ENCODE peak calls at places on chromosomes 12 and 14, in seven cellular contexts. One of them, this sample, is unnamed. For H3K4me1, the result is how much of the 10 kb centered on the place peaks cover.

GRCh38 chr12:63802012-63802608 is 22.4 kb downstream of the RXYLT1 start:
- DNase-seq in tibial artery: no peak
- DNase-seq in HCT116: no peak
- DNase-seq in testis: no peak
- DNase-seq in psoas muscle: no peak
- DNase-seq in heart left ventricle: no peak
- DNase-seq in A673: peak
- DNase-seq in this sample: no peak

GRCh38 chr14:93009471-93010117 is 86.6 kb downstream of the CHGA start:
- DNase-seq in HCT116: no peak
- DNase-seq in testis: peak
- DNase-seq in tibial artery: no peak
- DNase-seq in A673: no peak
- DNase-seq in psoas muscle: peak
- DNase-seq in heart left ventricle: no peak
- DNase-seq in this sample: no peak

GRCh38 chr12:34249271-34249670 is 227.0 kb downstream of the ALG10 start:
- DNase-seq in HCT116: no peak
- DNase-seq in tibial artery: no peak
- DNase-seq in A673: no peak
- DNase-seq in heart left ventricle: no peak
- DNase-seq in psoas muscle: no peak
- DNase-seq in testis: no peak
- DNase-seq in this sample: no peak

GRCh38 chr12:92675092-92675865 is 27.5 kb upstream of the PLEKHG7 start:
- DNase-seq in tibial artery: no peak
- DNase-seq in heart left ventricle: no peak
- DNase-seq in psoas muscle: no peak
- DNase-seq in testis: no peak
- DNase-seq in A673: no peak
- DNase-seq in HCT116: no peak
- DNase-seq in this sample: no peak

GRCh38 chr14:71533396-71533795 is 398.8 kb upstream of the RGS6 start:
- DNase-seq in psoas muscle: no peak
- DNase-seq in testis: no peak
- DNase-seq in A673: no peak
- DNase-seq in HCT116: no peak
- DNase-seq in tibial artery: no peak
- DNase-seq in heart left ventricle: no peak
- DNase-seq in this sample: no peak

GRCh38 chr12:93113317-93114006 is 184.4 kb upstream of the EEA1 start:
- DNase-seq in A673: no peak
- DNase-seq in HCT116: no peak
- DNase-seq in testis: no peak
- DNase-seq in tibial artery: no peak
- DNase-seq in heart left ventricle: no peak
- DNase-seq in psoas muscle: no peak
- DNase-seq in this sample: no peak

GRCh38 chr12:122851820-122852219 is 16.6 kb downstream of the HIP1R start:
- DNase-seq in tibial artery: peak
- DNase-seq in psoas muscle: peak
- DNase-seq in testis: no peak
- DNase-seq in A673: no peak
- DNase-seq in heart left ventricle: no peak
- DNase-seq in HCT116: no peak
- DNase-seq in this sample: no peak

GRCh38 chr12:15728118-15728598 is 61.0 kb downstream of the EPS8 start:
- DNase-seq in HCT116: peak
- DNase-seq in tibial artery: no peak
- DNase-seq in psoas muscle: no peak
- DNase-seq in heart left ventricle: no peak
- DNase-seq in testis: no peak
- DNase-seq in A673: peak
- DNase-seq in this sample: no peak

GRCh38 chr12:57124259-57124877 is 3.9 kb upstream of the LRP1 start:
- DNase-seq in heart left ventricle: peak
- DNase-seq in psoas muscle: no peak
- DNase-seq in testis: peak
- DNase-seq in HCT116: peak
- DNase-seq in tibial artery: peak
- DNase-seq in A673: peak
- DNase-seq in this sample: no peak

GRCh38 chr12:92927436-92928116 is 1.5 kb downstream of the EEA1 start:
- DNase-seq in testis: no peak
- DNase-seq in A673: peak
- DNase-seq in psoas muscle: no peak
- DNase-seq in HCT116: no peak
- DNase-seq in heart left ventricle: no peak
- DNase-seq in tibial artery: no peak
- DNase-seq in this sample: no peak

GRCh38 chr14:26199599-26200370 is 398.0 kb downstream of the NOVA1 start:
- DNase-seq in HCT116: no peak
- DNase-seq in A673: no peak
- DNase-seq in testis: no peak
- DNase-seq in heart left ventricle: no peak
- DNase-seq in tibial artery: no peak
- DNase-seq in psoas muscle: no peak
- DNase-seq in this sample: no peak

GRCh38 chr14:64788706-64789105 is 84.5 kb downstream of the PLEKHG3 start:
- DNase-seq in psoas muscle: no peak
- DNase-seq in A673: peak
- DNase-seq in tibial artery: peak
- DNase-seq in heart left ventricle: no peak
- DNase-seq in testis: no peak
- DNase-seq in HCT116: peak
- DNase-seq in this sample: no peak

GRCh38 chr12:68158427-68158826 is 1.1 kb downstream of the IFNG start:
- DNase-seq in psoas muscle: no peak
- DNase-seq in tibial artery: no peak
- DNase-seq in HCT116: peak
- DNase-seq in A673: peak
- DNase-seq in testis: no peak
- DNase-seq in heart left ventricle: no peak
- DNase-seq in this sample: no peak

GRCh38 chr12:117459229-117459628 is 97.8 kb upstream of the NOS1 start:
- DNase-seq in tibial artery: no peak
- DNase-seq in testis: no peak
- DNase-seq in A673: no peak
- DNase-seq in psoas muscle: no peak
- DNase-seq in heart left ventricle: no peak
- DNase-seq in HCT116: no peak
- DNase-seq in this sample: no peak

GRCh38 chr12:12527820-12528296 is 34.8 kb downstream of the DUSP16 start:
- DNase-seq in heart left ventricle: no peak
- DNase-seq in psoas muscle: no peak
- DNase-seq in testis: no peak
- DNase-seq in A673: no peak
- DNase-seq in tibial artery: no peak
- DNase-seq in HCT116: no peak
- DNase-seq in this sample: no peak

GRCh38 chr12:78732481-78732880 is 132.1 kb upstream of the SYT1 start:
- DNase-seq in HCT116: no peak
- DNase-seq in testis: no peak
- DNase-seq in A673: no peak
- DNase-seq in tibial artery: no peak
- DNase-seq in psoas muscle: no peak
- DNase-seq in heart left ventricle: no peak
- DNase-seq in this sample: no peak

GRCh38 chr12:1056390-1056789 is 65.4 kb downstream of the ERC1 start:
- DNase-seq in testis: no peak
- DNase-seq in tibial artery: no peak
- DNase-seq in psoas muscle: no peak
- DNase-seq in heart left ventricle: no peak
- DNase-seq in HCT116: no peak
- DNase-seq in A673: no peak
- DNase-seq in this sample: no peak
- H3K27ac ChIP-seq in testis: no peak
- H3K27ac ChIP-seq in tibial artery: no peak
- H3K27ac ChIP-seq in psoas muscle: no peak
- H3K27ac ChIP-seq in heart left ventricle: no peak
- H3K27ac ChIP-seq in HCT116: no peak
- H3K27ac ChIP-seq in A673: no peak
- H3K27ac ChIP-seq in this sample: no peak

DNA sequence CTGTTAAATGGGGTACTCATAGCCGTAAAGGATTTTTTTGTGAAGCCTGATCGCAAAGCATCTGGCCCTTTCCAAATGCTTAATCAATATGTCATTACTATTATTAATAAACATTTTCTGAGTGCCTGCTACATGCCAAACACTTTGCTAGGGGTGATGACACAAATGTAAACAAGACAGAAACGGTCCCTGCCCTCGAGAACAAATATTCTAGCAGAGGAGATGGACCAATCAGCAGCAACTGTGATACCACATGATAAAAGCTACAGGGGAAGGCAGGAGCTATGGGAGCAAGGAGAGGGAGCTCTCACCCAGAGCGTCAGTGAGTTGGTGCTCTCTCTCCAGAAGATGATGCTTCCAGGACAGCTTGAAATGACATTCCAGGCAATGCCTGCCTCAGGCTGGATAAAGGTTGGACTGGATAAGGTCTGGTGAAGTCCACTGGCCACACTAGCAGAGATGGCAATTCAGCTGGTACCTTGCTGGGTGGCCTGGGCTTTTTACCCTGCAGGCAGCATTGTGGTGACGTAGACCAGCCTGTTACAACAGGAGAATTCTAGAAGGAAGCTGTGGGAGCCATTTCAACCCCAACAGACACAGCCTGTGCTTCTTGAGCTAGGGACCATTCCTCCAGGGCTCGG is 41.1 kb downstream of the ERH start:
- DNase-seq in tibial artery: no peak
- DNase-seq in testis: no peak
- DNase-seq in heart left ventricle: no peak
- DNase-seq in psoas muscle: no peak
- DNase-seq in HCT116: no peak
- DNase-seq in A673: no peak
- DNase-seq in this sample: no peak
- H3K4me1 ChIP-seq in tibial artery: under half
- H3K4me1 ChIP-seq in testis: under half
- H3K4me1 ChIP-seq in heart left ventricle: under half
- H3K4me1 ChIP-seq in psoas muscle: under half
- H3K4me1 ChIP-seq in HCT116: under half
- H3K4me1 ChIP-seq in A673: under half
- H3K4me1 ChIP-seq in this sample: under half

GRCh38 chr12:119630223-119630781 is 36.7 kb downstream of the TMEM233 start:
- DNase-seq in heart left ventricle: no peak
- DNase-seq in tibial artery: no peak
- DNase-seq in HCT116: no peak
- DNase-seq in A673: no peak
- DNase-seq in psoas muscle: no peak
- DNase-seq in testis: no peak
- DNase-seq in this sample: no peak

GRCh38 chr12:119630962-119631550 is 36.9 kb upstream of the PRKAB1 start:
- DNase-seq in testis: no peak
- DNase-seq in heart left ventricle: no peak
- DNase-seq in tibial artery: no peak
- DNase-seq in A673: no peak
- DNase-seq in psoas muscle: no peak
- DNase-seq in HCT116: no peak
- DNase-seq in this sample: no peak

GRCh38 chr12:119627019-119627643 is 33.6 kb downstream of the TMEM233 start:
- DNase-seq in A673: no peak
- DNase-seq in testis: no peak
- DNase-seq in tibial artery: no peak
- DNase-seq in HCT116: no peak
- DNase-seq in psoas muscle: no peak
- DNase-seq in heart left ventricle: no peak
- DNase-seq in this sample: no peak

GRCh38 chr12:119627686-119628085 is 34.1 kb downstream of the TMEM233 start:
- DNase-seq in testis: no peak
- DNase-seq in A673: no peak
- DNase-seq in tibial artery: no peak
- DNase-seq in heart left ventricle: no peak
- DNase-seq in HCT116: no peak
- DNase-seq in psoas muscle: no peak
- DNase-seq in this sample: no peak

DNA sequence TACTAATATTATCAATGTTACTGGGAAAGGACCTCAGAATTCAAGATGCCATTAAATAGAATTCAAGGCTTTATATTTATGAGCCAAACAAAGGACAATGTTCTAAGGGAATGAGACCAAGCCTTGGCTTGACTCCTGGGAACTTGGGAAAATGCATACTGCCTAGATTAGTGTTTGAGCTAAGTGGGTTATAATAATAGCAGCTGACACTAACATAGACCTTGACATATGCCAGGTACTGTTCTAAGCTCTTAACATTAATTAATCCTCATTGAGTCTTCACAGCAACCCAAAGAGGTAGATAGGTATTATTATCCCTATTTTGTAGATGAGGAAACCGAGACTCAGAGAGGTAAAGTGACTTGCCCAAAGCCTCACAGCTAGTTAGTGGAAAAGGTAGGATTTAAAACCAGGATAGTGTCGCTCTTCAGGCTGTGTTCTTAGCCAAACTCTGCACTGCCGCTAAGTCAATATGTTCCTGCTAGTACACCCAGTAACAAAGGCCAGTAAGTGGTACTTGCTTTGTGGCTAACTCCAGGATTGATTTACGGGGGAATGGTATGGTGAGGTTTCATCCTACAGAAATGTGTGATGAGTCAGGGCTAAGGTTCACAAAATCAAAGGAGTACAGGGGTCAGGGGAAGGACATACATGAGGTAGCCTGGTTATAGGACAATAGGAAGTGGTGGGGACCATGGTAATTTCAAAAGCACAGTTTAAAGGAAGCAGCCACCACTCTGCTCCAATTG is 35.8 kb upstream of the PRKAB1 start:
- DNase-seq in A673: no peak
- DNase-seq in tibial artery: no peak
- DNase-seq in HCT116: peak
- DNase-seq in testis: no peak
- DNase-seq in psoas muscle: no peak
- DNase-seq in heart left ventricle: no peak
- DNase-seq in this sample: no peak
- H3K4me3 ChIP-seq in A673: no peak
- H3K4me3 ChIP-seq in tibial artery: no peak
- H3K4me3 ChIP-seq in HCT116: peak
- H3K4me3 ChIP-seq in testis: no peak
- H3K4me3 ChIP-seq in psoas muscle: no peak
- H3K4me3 ChIP-seq in heart left ventricle: no peak
- H3K4me3 ChIP-seq in this sample: no peak

GRCh38 chr12:48787791-48788521 is 933 bp downstream of the ADCY6 start:
- DNase-seq in HCT116: no peak
- DNase-seq in heart left ventricle: no peak
- DNase-seq in A673: no peak
- DNase-seq in psoas muscle: no peak
- DNase-seq in testis: no peak
- DNase-seq in tibial artery: no peak
- DNase-seq in this sample: no peak

GRCh38 chr12:48789858-48790326 is 1.0 kb upstream of the ADCY6 start:
- DNase-seq in psoas muscle: no peak
- DNase-seq in heart left ventricle: no peak
- DNase-seq in A673: no peak
- DNase-seq in HCT116: no peak
- DNase-seq in tibial artery: no peak
- DNase-seq in testis: no peak
- DNase-seq in this sample: no peak

GRCh38 chr12:48786591-48787544 is 2.0 kb downstream of the ADCY6 start:
- DNase-seq in A673: no peak
- DNase-seq in tibial artery: no peak
- DNase-seq in psoas muscle: no peak
- DNase-seq in HCT116: no peak
- DNase-seq in testis: no peak
- DNase-seq in heart left ventricle: peak
- DNase-seq in this sample: no peak

GRCh38 chr12:48788522-48788851 is 402 bp downstream of the ADCY6 start:
- DNase-seq in testis: no peak
- DNase-seq in heart left ventricle: no peak
- DNase-seq in psoas muscle: peak
- DNase-seq in tibial artery: no peak
- DNase-seq in HCT116: no peak
- DNase-seq in A673: no peak
- DNase-seq in this sample: peak

GRCh38 chr12:48788852-48789775 is at the start of gene ADCY6:
- DNase-seq in testis: peak
- DNase-seq in HCT116: peak
- DNase-seq in heart left ventricle: peak
- DNase-seq in A673: peak
- DNase-seq in tibial artery: peak
- DNase-seq in psoas muscle: peak
- DNase-seq in this sample: peak
- H3K27ac ChIP-seq in testis: peak
- H3K27ac ChIP-seq in HCT116: peak
- H3K27ac ChIP-seq in heart left ventricle: peak
- H3K27ac ChIP-seq in A673: peak
- H3K27ac ChIP-seq in tibial artery: peak
- H3K27ac ChIP-seq in psoas muscle: peak
- H3K27ac ChIP-seq in this sample: peak

This sample was measured in upper lobe of right lung.